ENCODE peak calls at places on chromosomes 2 and 18, in ten cellular contexts. Y is IMR-90; I is H9; J is D721Med; A is colonic mucosa; K is A673; V is CD4-positive, alpha-beta T cell; N is endodermal cell; S is cardiac fibroblast; B is fibroblast of pulmonary artery. G is an unnamed sample.

GRCh38 chr2:231933916-231934401 is 7.8 kb upstream of the NPPC start:
- DNase-seq in N (no peak), Y (no peak), A (no peak), S (peak), K (no peak), B (no peak), J (no peak), I (no peak), V (no peak), G (no peak)

GRCh38 chr2:224432003-224432574 is 30.2 kb upstream of the FAM124B start:
- DNase-seq in Y (no peak), K (no peak), V (no peak), B (no peak), J (no peak), S (no peak), N (no peak), I (no peak), A (no peak), G (no peak)

GRCh38 chr2:16972276-16972675 is 306.6 kb upstream of the CYRIA start:
- DNase-seq in K (no peak), S (peak), Y (no peak), B (no peak), J (no peak), I (no peak), A (no peak), V (no peak), N (no peak), G (no peak)

GRCh38 chr18:10420561-10421352 is 33.7 kb upstream of the APCDD1 start:
- DNase-seq in K (no peak), A (no peak), S (peak), N (no peak), I (no peak), Y (peak), J (no peak), B (peak), V (no peak), G (no peak)

GRCh38 chr2:85999131-85999831 is 106.4 kb downstream of the POLR1A start:
- DNase-seq in I (peak), A (no peak), Y (peak), B (peak), V (peak), N (no peak), S (peak), J (no peak), K (peak), G (no peak)

GRCh38 chr2:172931923-172932520 is 143.6 kb upstream of the MAP3K20 start:
- DNase-seq in B (peak), A (peak), J (no peak), Y (peak), S (peak), V (peak), N (peak), K (peak), I (no peak), G (peak)

GRCh38 chr18:9413586-9413985 is 61.7 kb upstream of the RALBP1 start:
- DNase-seq in J (no peak), A (no peak), N (no peak), V (no peak), K (no peak), Y (peak), S (peak), B (peak), I (no peak), G (no peak)

GRCh38 chr2:174024524-174025270 is 59.5 kb upstream of the SP3 start:
- DNase-seq in K (peak), A (peak), B (peak), N (no peak), I (no peak), Y (peak), S (peak), V (no peak), J (peak), G (peak)

GRCh38 chr2:222688912-222689311 is 17.5 kb downstream of the MOGAT1 start:
- DNase-seq in B (peak), S (peak), I (no peak), K (peak), N (no peak), A (no peak), V (no peak), Y (no peak), J (no peak), G (no peak)

DNA sequence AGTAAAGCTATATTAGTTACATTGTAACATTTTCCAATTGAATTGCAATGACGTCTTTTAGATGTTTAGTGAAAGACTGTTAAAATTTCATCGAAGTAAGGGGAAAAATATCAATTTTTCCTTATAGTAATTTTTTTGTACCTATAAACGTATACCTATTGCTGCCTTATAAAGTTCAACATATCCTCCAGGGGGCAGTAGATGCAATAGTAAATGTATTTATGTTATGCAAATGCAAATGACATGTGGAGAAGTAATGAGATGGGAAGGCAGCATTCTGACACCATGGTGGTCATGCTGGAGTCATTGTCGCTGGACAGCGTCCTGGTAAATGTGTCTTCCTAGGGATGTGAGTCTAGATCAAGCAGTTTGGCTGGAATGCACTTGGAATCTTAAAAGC is 38.7 kb downstream of the MSTN start:
- DNase-seq in V (no peak), Y (peak), I (no peak), S (peak), B (peak), K (peak), N (peak), A (no peak), J (no peak), G (no peak)
- TF ChIP-seq CTCF in V (peak), Y (peak), I (peak), S (peak), B (peak), K (peak), N (peak), A (peak), J (peak), G (no peak)

DNA sequence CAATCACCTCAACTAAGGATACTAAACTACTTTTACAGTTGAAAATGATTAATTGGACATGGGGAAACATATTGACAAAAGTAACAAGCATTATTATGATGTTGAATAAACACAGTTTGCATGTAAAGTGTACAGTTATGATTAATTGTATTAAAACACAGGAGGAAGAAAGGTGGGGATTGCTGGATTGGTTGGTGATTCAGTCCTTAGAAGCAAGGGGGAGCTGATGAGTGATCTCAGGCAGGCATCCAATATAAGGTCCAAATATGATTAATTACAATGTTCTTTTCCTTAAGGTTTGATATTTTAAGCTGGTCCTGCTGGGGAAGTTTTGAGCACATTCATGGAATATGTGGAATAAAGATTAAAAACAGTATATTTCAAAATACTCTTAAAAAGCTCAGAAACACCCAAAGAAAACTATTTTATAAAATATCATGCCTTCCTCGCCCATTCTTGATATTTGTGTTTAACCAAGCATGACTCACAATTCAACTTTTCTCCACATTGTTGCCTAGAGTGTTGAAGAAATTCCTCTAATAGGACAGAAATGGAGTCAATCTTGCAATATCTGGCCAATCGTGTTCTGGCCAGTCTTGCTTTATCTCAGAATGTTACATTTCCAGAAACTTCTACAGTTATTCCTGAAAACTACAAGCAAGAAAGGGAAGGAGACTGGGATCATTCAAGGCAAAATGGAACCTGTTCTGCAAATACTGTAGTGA is 268.2 kb downstream of the RPIA start:
- DNase-seq in V (no peak), Y (peak), N (no peak), K (no peak), B (peak), A (no peak), I (no peak), S (peak), J (no peak), G (no peak)
- TF ChIP-seq CTCF in V (no peak), Y (no peak), N (peak), K (peak), B (peak), A (no peak), I (no peak), S (no peak), J (no peak), G (no peak)

GRCh38 chr18:388198-388597 is 112.3 kb downstream of the COLEC12 start:
- DNase-seq in Y (no peak), I (no peak), A (no peak), B (no peak), N (no peak), S (no peak), J (peak), K (no peak), V (no peak), G (no peak)

GRCh38 chr18:386950-387349 is 113.6 kb downstream of the COLEC12 start:
- DNase-seq in J (no peak), Y (no peak), I (no peak), K (no peak), V (no peak), N (no peak), B (no peak), S (no peak), A (no peak), G (no peak)

GRCh38 chr18:392926-393325 is 107.6 kb downstream of the COLEC12 start:
- DNase-seq in B (peak), Y (no peak), A (no peak), S (peak), J (no peak), N (no peak), V (no peak), K (peak), I (no peak), G (peak)

GRCh38 chr18:390748-391478 is 109.6 kb downstream of the COLEC12 start:
- DNase-seq in N (no peak), I (no peak), S (no peak), V (no peak), B (no peak), K (no peak), A (no peak), J (no peak), Y (no peak), G (no peak)

DNA sequence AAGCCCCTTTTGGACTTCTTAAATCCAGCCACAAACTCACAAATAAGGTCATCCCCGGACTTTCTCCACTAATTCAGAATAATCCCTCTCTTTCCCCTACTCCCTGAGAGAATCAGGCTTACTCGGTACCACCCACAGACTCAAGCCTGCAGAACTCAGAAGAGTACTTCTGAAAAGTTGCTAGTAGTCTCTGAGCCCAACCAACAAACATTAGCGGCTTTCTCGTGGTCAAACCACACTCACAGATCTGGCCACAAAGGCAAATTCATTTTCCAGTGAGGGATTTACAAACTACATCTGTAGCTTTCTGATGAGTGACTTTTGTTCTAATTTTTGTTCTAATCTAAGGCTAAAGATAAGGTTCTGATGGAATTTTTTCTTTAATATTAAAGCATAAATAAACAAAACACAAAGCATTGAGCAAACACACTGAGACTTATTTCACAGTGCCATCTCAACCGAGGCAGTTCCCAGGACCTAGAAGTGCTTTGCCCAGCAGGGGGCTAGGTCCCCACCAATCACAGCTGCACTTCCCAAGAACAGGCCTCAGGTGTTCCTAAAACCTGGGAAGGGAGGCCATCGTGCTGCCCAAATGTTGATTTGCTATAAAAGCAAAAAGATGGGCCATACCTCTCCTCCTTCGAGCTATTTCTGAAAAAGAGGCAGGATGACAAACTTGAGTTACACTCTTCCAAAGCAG is 110.7 kb downstream of the COLEC12 start:
- DNase-seq in I (peak), N (peak), B (peak), K (no peak), J (no peak), Y (peak), S (no peak), A (no peak), V (no peak), G (no peak)
- TF ChIP-seq CTCF in I (no peak), N (peak), B (peak), K (no peak), J (no peak), Y (peak), S (no peak), A (no peak), V (no peak), G (no peak)

DNA sequence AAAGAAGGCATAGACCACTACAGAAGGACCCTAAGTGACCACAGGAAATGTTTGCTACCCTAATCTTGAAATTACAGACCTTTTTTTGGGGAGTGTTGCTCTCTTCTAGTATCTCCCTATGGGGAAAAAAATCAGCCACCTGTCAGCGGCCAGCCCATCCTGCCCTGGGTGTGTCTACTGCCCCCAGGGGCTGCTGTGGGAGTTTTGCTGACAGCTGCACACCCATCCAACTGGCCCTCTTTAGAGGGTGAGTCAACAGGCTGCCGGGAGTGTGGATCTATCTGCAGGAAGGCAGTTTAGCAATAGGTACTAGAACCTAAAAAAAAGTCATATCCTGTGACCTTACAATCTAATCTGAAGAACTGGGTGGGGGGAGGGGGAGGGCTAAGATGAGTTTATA is 796 bp upstream of the DYSF start:
- DNase-seq in A (no peak), Y (peak), N (peak), K (peak), J (no peak), S (peak), B (peak), I (peak), V (no peak), G (peak)
- TF ChIP-seq CTCF in A (no peak), Y (peak), N (peak), K (peak), J (no peak), S (peak), B (peak), I (peak), V (no peak), G (no peak)

GRCh38 chr18:52999633-53000032 is 659.6 kb downstream of the DCC start:
- DNase-seq in V (no peak), J (no peak), I (no peak), A (no peak), B (no peak), S (no peak), Y (no peak), N (no peak), K (no peak), G (no peak)
- TF ChIP-seq CTCF in V (no peak), J (no peak), I (peak), A (no peak), B (no peak), S (no peak), Y (no peak), N (peak), K (no peak), G (no peak)

GRCh38 chr2:69308338-69308737 is 78.7 kb downstream of the GFPT1 start:
- DNase-seq in Y (no peak), A (no peak), K (no peak), I (no peak), N (no peak), S (no peak), B (no peak), V (no peak), J (no peak), G (no peak)

GRCh38 chr2:69306612-69306896 is 80.5 kb downstream of the GFPT1 start:
- DNase-seq in B (no peak), S (no peak), I (no peak), Y (no peak), K (no peak), N (no peak), V (no peak), J (no peak), A (no peak), G (no peak)

GRCh38 chr2:69307696-69308064 is 79.3 kb downstream of the GFPT1 start:
- DNase-seq in K (no peak), B (no peak), J (no peak), V (no peak), I (no peak), Y (no peak), A (no peak), N (no peak), S (no peak), G (no peak)

GRCh38 chr2:69305712-69306611 is 81.1 kb downstream of the GFPT1 start:
- DNase-seq in Y (no peak), V (no peak), A (no peak), J (no peak), I (peak), S (peak), B (peak), N (peak), K (peak), G (peak)

GRCh38 chr2:69306897-69307695 is 79.9 kb downstream of the GFPT1 start:
- DNase-seq in J (peak), B (peak), K (peak), I (peak), N (peak), Y (peak), V (peak), S (peak), A (peak), G (peak)
- TF ChIP-seq CTCF in J (peak), B (peak), K (peak), I (peak), N (peak), Y (peak), V (peak), S (peak), A (peak), G (peak)

DNA sequence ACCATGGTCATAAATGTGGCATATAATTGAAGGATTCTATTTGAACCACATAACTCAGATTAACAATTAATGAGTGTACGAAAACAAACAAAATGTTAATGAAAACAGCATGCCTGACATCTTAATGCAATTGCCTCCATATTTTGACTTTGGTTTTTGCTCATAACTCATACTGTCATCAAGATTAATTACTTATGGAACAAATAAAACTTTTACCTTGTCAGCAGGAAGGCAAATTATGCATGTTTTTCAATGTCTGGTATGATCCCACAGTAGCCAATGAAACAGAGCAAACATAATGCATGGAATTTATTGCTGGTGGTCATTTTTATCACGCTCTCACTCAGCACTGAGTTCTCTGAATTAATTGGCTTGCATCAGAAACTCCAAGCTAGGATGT is 5.1 kb downstream of the PLEKHM3 start:
- DNase-seq in K (no peak), Y (no peak), A (no peak), S (no peak), B (no peak), N (no peak), J (no peak), I (no peak), V (no peak), G (no peak)
- TF ChIP-seq CTCF in K (no peak), Y (no peak), A (no peak), S (no peak), B (no peak), N (no peak), J (no peak), I (no peak), V (no peak), G (no peak)

GRCh38 chr2:54975598-54976507 is 74.4 kb downstream of the RTN4 start:
- DNase-seq in Y (no peak), A (no peak), J (no peak), K (no peak), I (no peak), B (no peak), S (no peak), V (no peak), N (no peak), G (no peak)

GRCh38 chr2:54979645-54980044 is 70.6 kb downstream of the RTN4 start:
- DNase-seq in K (peak), I (no peak), B (no peak), J (no peak), V (no peak), S (no peak), A (peak), N (no peak), Y (no peak), G (peak)

GRCh38 chr2:54969940-54970338 is 80.3 kb downstream of the RTN4 start:
- DNase-seq in V (no peak), I (no peak), J (no peak), A (no peak), Y (no peak), S (no peak), N (no peak), B (no peak), K (no peak), G (no peak)

GRCh38 chr2:54977149-54977548 is 73.1 kb downstream of the RTN4 start:
- DNase-seq in V (no peak), Y (no peak), B (peak), J (no peak), K (no peak), A (no peak), I (no peak), S (no peak), N (no peak), G (no peak)

GRCh38 chr2:54975175-54975574 is 75.1 kb downstream of the RTN4 start:
- DNase-seq in S (no peak), Y (no peak), J (no peak), A (no peak), N (no peak), K (no peak), I (no peak), B (no peak), V (no peak), G (no peak)
- TF ChIP-seq CTCF in S (no peak), Y (no peak), J (no peak), A (no peak), N (no peak), K (no peak), I (no peak), B (no peak), V (no peak), G (no peak)

DNA sequence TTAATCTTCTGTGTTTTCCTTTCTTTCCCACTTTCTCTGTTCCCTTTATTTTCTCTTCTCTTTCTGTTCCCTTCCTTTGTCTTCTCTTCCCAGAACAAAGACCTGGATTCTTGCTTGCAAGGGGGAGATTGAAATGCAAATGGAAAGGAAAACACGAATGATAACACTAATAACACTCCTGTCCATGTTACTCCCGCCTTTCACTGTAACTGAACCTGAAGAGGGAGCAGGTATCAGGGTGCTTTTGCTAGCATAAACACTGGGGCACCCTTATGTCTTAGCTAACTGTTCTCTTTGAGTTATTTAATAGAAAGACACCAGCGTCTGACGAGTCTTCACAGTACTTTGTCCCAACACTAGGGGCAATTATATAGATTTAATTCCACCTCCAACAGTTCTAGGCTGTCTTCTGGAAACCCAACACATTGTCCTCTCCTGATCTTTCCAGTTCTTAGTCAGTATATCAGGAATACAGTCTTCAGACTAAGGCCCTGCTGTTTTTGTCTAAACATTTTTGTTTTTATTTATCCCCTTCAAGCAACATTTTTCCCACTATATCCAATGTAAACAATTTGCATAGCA is 99.2 kb downstream of the PTPRM start:
- DNase-seq in I (no peak), J (no peak), B (no peak), K (no peak), N (no peak), A (no peak), Y (no peak), S (no peak), V (no peak), G (no peak)
- TF ChIP-seq CTCF in I (peak), J (no peak), B (no peak), K (no peak), N (peak), A (no peak), Y (no peak), S (no peak), V (no peak), G (no peak)